ENCODE peak calls at places on chromosomes 7 and 10, in four cellular contexts. W is cardiac muscle cell, R is brain microvascular endothelial cell, Y is nucleus accumbens. E is an unnamed sample.

GRCh38 chr7:156065400-156065799 is 253.1 kb upstream of the SHH start:
- DNase-seq in W (no peak), R (no peak), Y (no peak), E (no peak)

GRCh38 chr7:105245398-105246099 is 143.2 kb downstream of the SRPK2 start:
- DNase-seq in W (no peak), R (no peak), Y (no peak), E (no peak)

GRCh38 chr10:125121003-125121402 is 39.4 kb downstream of the CTBP2 start:
- DNase-seq in W (no peak), R (no peak), Y (no peak), E (no peak)

GRCh38 chr10:102919237-102919959 is 1.3 kb downstream of the CNNM2 start:
- DNase-seq in W (peak; percentile 34), R (no peak), Y (no peak), E (peak; percentile 32)

GRCh38 chr10:28958468-28958867 is 281.1 kb downstream of the BAMBI start:
- DNase-seq in W (no peak), R (no peak), Y (no peak), E (no peak)

GRCh38 chr10:63829020-63829419 is 307.8 kb downstream of the REEP3 start:
- DNase-seq in W (no peak), R (no peak), Y (no peak), E (no peak)

GRCh38 chr10:91343010-91343409 is 67.1 kb upstream of the HECTD2 start:
- DNase-seq in W (no peak), R (no peak), Y (no peak), E (no peak)

GRCh38 chr7:69012149-69012548 is 586.1 kb upstream of the AUTS2 start:
- DNase-seq in W (no peak), R (no peak), Y (no peak), E (no peak)

GRCh38 chr7:16791895-16792294 is 12.9 kb downstream of the AGR2 start:
- DNase-seq in W (no peak), R (no peak), Y (no peak), E (no peak)